ENCODE peak calls at places on chromosomes 12 and 14, in five cellular contexts. One of them, this sample, is unnamed.

GRCh38 chr12:3247596-3248270 is 170.6 kb downstream of the TSPAN9 start:
- DNase-seq in endothelial cell of umbilical vein: no peak
- DNase-seq in HepG2: no peak
- DNase-seq in K562: no peak
- DNase-seq in GM12878: no peak
- DNase-seq in this sample: no peak

GRCh38 chr14:25303934-25304333 is 254.0 kb upstream of the STXBP6 start:
- DNase-seq in endothelial cell of umbilical vein: no peak
- DNase-seq in HepG2: no peak
- DNase-seq in K562: no peak
- DNase-seq in GM12878: no peak
- DNase-seq in this sample: no peak

GRCh38 chr12:49818241-49818640 is 10.0 kb downstream of the NCKAP5L start:
- DNase-seq in endothelial cell of umbilical vein: no peak
- DNase-seq in HepG2: no peak
- DNase-seq in K562: no peak
- DNase-seq in GM12878: no peak
- DNase-seq in this sample: no peak

GRCh38 chr12:49206389-49206788 is 17.5 kb upstream of the TUBA1A start:
- DNase-seq in endothelial cell of umbilical vein: no peak
- DNase-seq in HepG2: no peak
- DNase-seq in K562: no peak
- DNase-seq in GM12878: no peak
- DNase-seq in this sample: no peak

GRCh38 chr12:121299662-121300061 is 3.2 kb upstream of the CAMKK2 start:
- DNase-seq in endothelial cell of umbilical vein: no peak
- DNase-seq in HepG2: no peak
- DNase-seq in K562: no peak
- DNase-seq in GM12878: no peak
- DNase-seq in this sample: no peak

GRCh38 chr12:95733156-95733825 is 57.3 kb downstream of the NTN4 start:
- DNase-seq in endothelial cell of umbilical vein: peak; percentile 42
- DNase-seq in HepG2: no peak
- DNase-seq in K562: no peak
- DNase-seq in GM12878: no peak
- DNase-seq in this sample: no peak

GRCh38 chr12:103908877-103909276 is 21.3 kb upstream of the HSP90B1 start:
- DNase-seq in endothelial cell of umbilical vein: no peak
- DNase-seq in HepG2: no peak
- DNase-seq in K562: no peak
- DNase-seq in GM12878: no peak
- DNase-seq in this sample: no peak

GRCh38 chr12:6987956-6988573 is 17.4 kb downstream of the EMG1 start:
- DNase-seq in endothelial cell of umbilical vein: no peak
- DNase-seq in HepG2: no peak
- DNase-seq in K562: no peak
- DNase-seq in GM12878: no peak
- DNase-seq in this sample: no peak

GRCh38 chr14:79596531-79596930 is 614.8 kb downstream of the DIO2 start:
- DNase-seq in endothelial cell of umbilical vein: no peak
- DNase-seq in HepG2: no peak
- DNase-seq in K562: no peak
- DNase-seq in GM12878: no peak
- DNase-seq in this sample: no peak

GRCh38 chr12:9372202-9372601 is 164.0 kb upstream of the PZP start:
- DNase-seq in endothelial cell of umbilical vein: peak; percentile 18
- DNase-seq in HepG2: peak; percentile 54
- DNase-seq in K562: no peak
- DNase-seq in GM12878: no peak
- DNase-seq in this sample: no peak

GRCh38 chr12:23767834-23768233 is 181.6 kb downstream of the SOX5 start:
- DNase-seq in endothelial cell of umbilical vein: no peak
- DNase-seq in HepG2: no peak
- DNase-seq in K562: no peak
- DNase-seq in GM12878: no peak
- DNase-seq in this sample: no peak

GRCh38 chr12:23775208-23775607 is 174.3 kb downstream of the SOX5 start:
- DNase-seq in endothelial cell of umbilical vein: no peak
- DNase-seq in HepG2: no peak
- DNase-seq in K562: no peak
- DNase-seq in GM12878: no peak
- DNase-seq in this sample: no peak

GRCh38 chr12:23771230-23771949 is 178.1 kb downstream of the SOX5 start:
- DNase-seq in endothelial cell of umbilical vein: no peak
- DNase-seq in HepG2: peak; percentile 4
- DNase-seq in K562: no peak
- DNase-seq in GM12878: no peak
- DNase-seq in this sample: no peak

GRCh38 chr12:23770202-23770938 is 179.1 kb downstream of the SOX5 start:
- DNase-seq in endothelial cell of umbilical vein: no peak
- DNase-seq in HepG2: no peak
- DNase-seq in K562: no peak
- DNase-seq in GM12878: no peak
- DNase-seq in this sample: no peak
- TF ChIP-seq MYC in endothelial cell of umbilical vein: no peak
- TF ChIP-seq MYC in HepG2: no peak
- TF ChIP-seq MYC in K562: no peak
- TF ChIP-seq MYC in GM12878: no peak
- TF ChIP-seq MYC in this sample: no peak

DNA sequence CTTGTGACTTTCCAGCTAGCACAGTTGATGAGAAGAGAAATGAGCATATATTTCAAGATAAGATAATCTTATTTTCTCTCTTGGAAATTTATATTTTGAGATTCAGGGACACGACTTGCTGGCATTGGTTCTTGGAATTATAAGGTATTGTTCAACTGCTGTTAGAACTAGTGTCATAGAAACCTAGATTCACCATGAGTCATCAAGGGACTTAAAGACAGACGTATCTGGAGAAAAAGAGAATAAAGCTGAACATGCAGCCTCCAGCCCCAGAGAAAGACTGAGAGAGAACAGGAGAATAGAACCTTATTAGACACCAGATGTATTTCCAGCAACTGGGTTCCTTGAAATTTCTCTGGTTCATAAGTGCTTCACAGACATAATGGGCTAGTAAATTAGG is 194.4 kb upstream of the PPFIA2 start:
- DNase-seq in endothelial cell of umbilical vein: no peak
- DNase-seq in HepG2: no peak
- DNase-seq in K562: no peak
- DNase-seq in GM12878: no peak
- DNase-seq in this sample: no peak
- H3K4me1 ChIP-seq in endothelial cell of umbilical vein: no peaks in the 10 kb centered on the region
- H3K4me1 ChIP-seq in HepG2: no peaks in the 10 kb centered on the region
- H3K4me1 ChIP-seq in K562: no peaks in the 10 kb centered on the region
- H3K4me1 ChIP-seq in GM12878: no peaks in the 10 kb centered on the region
- H3K4me1 ChIP-seq in this sample: no peaks in the 10 kb centered on the region

GRCh38 chr12:14903386-14904098 is 17.9 kb upstream of the MGP start:
- DNase-seq in endothelial cell of umbilical vein: peak; percentile 12
- DNase-seq in HepG2: no peak
- DNase-seq in K562: no peak
- DNase-seq in GM12878: no peak
- DNase-seq in this sample: no peak

GRCh38 chr12:14902465-14902864 is 16.8 kb upstream of the MGP start:
- DNase-seq in endothelial cell of umbilical vein: peak; percentile 26
- DNase-seq in HepG2: no peak
- DNase-seq in K562: no peak
- DNase-seq in GM12878: no peak
- DNase-seq in this sample: no peak

GRCh38 chr12:14905269-14906004 is 19.8 kb upstream of the MGP start:
- DNase-seq in endothelial cell of umbilical vein: peak; percentile 99
- DNase-seq in HepG2: no peak
- DNase-seq in K562: no peak
- DNase-seq in GM12878: no peak
- DNase-seq in this sample: no peak

GRCh38 chr12:14906114-14906513 is 20.5 kb upstream of the MGP start:
- DNase-seq in endothelial cell of umbilical vein: no peak
- DNase-seq in HepG2: no peak
- DNase-seq in K562: no peak
- DNase-seq in GM12878: no peak
- DNase-seq in this sample: no peak

DNA sequence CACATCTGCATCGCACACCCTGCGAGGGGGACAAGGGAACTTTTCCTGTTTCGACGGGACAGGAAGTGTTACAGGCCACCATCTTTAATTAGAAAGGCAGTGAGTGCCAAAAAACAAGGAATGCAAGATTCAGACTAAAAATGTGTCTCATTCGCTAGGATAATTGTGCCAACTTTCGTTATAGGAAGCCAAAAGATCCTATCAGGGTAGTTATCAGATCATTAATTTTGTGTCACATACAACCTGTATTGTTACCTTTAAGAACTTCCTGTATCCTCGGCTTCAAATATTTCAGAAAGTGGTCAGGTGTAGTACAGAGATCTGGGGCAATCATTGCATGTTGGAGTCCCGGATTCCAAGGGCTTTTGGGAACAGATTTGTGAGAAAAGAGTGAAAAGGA is 19.2 kb upstream of the MGP start:
- DNase-seq in endothelial cell of umbilical vein: no peak
- DNase-seq in HepG2: no peak
- DNase-seq in K562: no peak
- DNase-seq in GM12878: no peak
- DNase-seq in this sample: no peak
- TF ChIP-seq POLR2A in endothelial cell of umbilical vein: peak; percentile 22
- TF ChIP-seq POLR2A in HepG2: no peak
- TF ChIP-seq POLR2A in K562: no peak
- TF ChIP-seq POLR2A in GM12878: no peak
- TF ChIP-seq POLR2A in this sample: no peak

GRCh38 chr12:91414147-91414546 is 231.5 kb upstream of the DCN start:
- DNase-seq in endothelial cell of umbilical vein: no peak
- DNase-seq in HepG2: no peak
- DNase-seq in K562: no peak
- DNase-seq in GM12878: no peak
- DNase-seq in this sample: no peak

GRCh38 chr12:91414636-91415035 is 232.0 kb upstream of the DCN start:
- DNase-seq in endothelial cell of umbilical vein: no peak
- DNase-seq in HepG2: no peak
- DNase-seq in K562: no peak
- DNase-seq in GM12878: no peak
- DNase-seq in this sample: no peak

GRCh38 chr12:91417649-91418048 is 235.0 kb upstream of the DCN start:
- DNase-seq in endothelial cell of umbilical vein: no peak
- DNase-seq in HepG2: no peak
- DNase-seq in K562: no peak
- DNase-seq in GM12878: no peak
- DNase-seq in this sample: no peak

GRCh38 chr12:91418691-91419090 is 236.1 kb upstream of the DCN start:
- DNase-seq in endothelial cell of umbilical vein: no peak
- DNase-seq in HepG2: no peak
- DNase-seq in K562: no peak
- DNase-seq in GM12878: no peak
- DNase-seq in this sample: no peak

DNA sequence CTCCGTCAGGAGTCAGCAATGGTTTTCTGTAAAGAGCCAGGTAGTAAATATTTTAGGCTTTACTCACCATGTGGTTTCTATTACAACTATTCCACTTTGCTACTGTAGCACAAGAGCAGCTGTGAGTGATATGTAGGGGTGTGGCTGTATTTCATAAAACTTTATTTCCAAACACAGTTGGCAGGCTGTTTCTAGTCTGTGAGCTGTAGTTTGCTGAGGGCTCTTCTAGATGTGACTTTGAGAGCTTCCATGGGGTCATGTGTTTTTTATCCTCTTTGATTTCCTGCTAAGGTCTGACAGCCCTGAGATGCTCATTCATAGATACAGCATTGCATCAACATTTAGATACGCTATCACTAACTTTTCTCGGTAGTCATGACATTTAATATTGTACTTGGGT is 231.0 kb upstream of the DCN start:
- DNase-seq in endothelial cell of umbilical vein: no peak
- DNase-seq in HepG2: no peak
- DNase-seq in K562: no peak
- DNase-seq in GM12878: no peak
- DNase-seq in this sample: peak; percentile 31
- TF ChIP-seq MYC in endothelial cell of umbilical vein: no peak
- TF ChIP-seq MYC in HepG2: no peak
- TF ChIP-seq MYC in K562: no peak
- TF ChIP-seq MYC in GM12878: no peak
- TF ChIP-seq MYC in this sample: no peak

GRCh38 chr12:70927356-70927755 is 6.8 kb upstream of the PTPRR start:
- DNase-seq in endothelial cell of umbilical vein: no peak
- DNase-seq in HepG2: no peak
- DNase-seq in K562: no peak
- DNase-seq in GM12878: no peak
- DNase-seq in this sample: no peak

GRCh38 chr12:70933133-70933532 is 12.6 kb upstream of the PTPRR start:
- DNase-seq in endothelial cell of umbilical vein: no peak
- DNase-seq in HepG2: no peak
- DNase-seq in K562: no peak
- DNase-seq in GM12878: no peak
- DNase-seq in this sample: no peak

GRCh38 chr12:70925542-70925941 is 5.0 kb upstream of the PTPRR start:
- DNase-seq in endothelial cell of umbilical vein: no peak
- DNase-seq in HepG2: no peak
- DNase-seq in K562: no peak
- DNase-seq in GM12878: no peak
- DNase-seq in this sample: no peak

GRCh38 chr12:70929029-70929428 is 8.5 kb upstream of the PTPRR start:
- DNase-seq in endothelial cell of umbilical vein: no peak
- DNase-seq in HepG2: no peak
- DNase-seq in K562: no peak
- DNase-seq in GM12878: no peak
- DNase-seq in this sample: no peak

GRCh38 chr12:70928066-70928465 is 7.5 kb upstream of the PTPRR start:
- DNase-seq in endothelial cell of umbilical vein: no peak
- DNase-seq in HepG2: no peak
- DNase-seq in K562: no peak
- DNase-seq in GM12878: no peak
- DNase-seq in this sample: no peak
- H3K4me1 ChIP-seq in endothelial cell of umbilical vein: no peaks in the 10 kb centered on the region
- H3K4me1 ChIP-seq in HepG2: no peaks in the 10 kb centered on the region
- H3K4me1 ChIP-seq in K562: no peaks in the 10 kb centered on the region
- H3K4me1 ChIP-seq in GM12878: no peaks in the 10 kb centered on the region
- H3K4me1 ChIP-seq in this sample: no peaks in the 10 kb centered on the region

This sample was measured in A549.